ENCODE peak calls at places on chromosomes 6 and 20, in eight cellular contexts. One of them, this sample, is unnamed.

GRCh38 chr6:53216301-53216700 is 67.7 kb upstream of the GCM1 start:
- DNase-seq in activated T-helper 1 cell treated with anti-CD3 and anti-CD28 coated beads, Interleukin-2, amount 50 U/mL, for 16 hours: no peak
- DNase-seq in BJ: no peak
- DNase-seq in activated naive CD8-positive, alpha-beta T cell treated with anti-CD3 and anti-CD28 coated beads, Interleukin-2, amount 50 U/mL, for 24 hours: no peak
- DNase-seq in HEK293T: no peak
- DNase-seq in CD8-positive, alpha-beta memory T cell: no peak
- DNase-seq in NAMALWA: no peak
- DNase-seq in mammary epithelial cell: no peak
- DNase-seq in this sample: no peak

GRCh38 chr6:37454420-37455125 is 21.6 kb downstream of the CMTR1 start:
- DNase-seq in activated T-helper 1 cell treated with anti-CD3 and anti-CD28 coated beads, Interleukin-2, amount 50 U/mL, for 16 hours: no peak
- DNase-seq in BJ: no peak
- DNase-seq in activated naive CD8-positive, alpha-beta T cell treated with anti-CD3 and anti-CD28 coated beads, Interleukin-2, amount 50 U/mL, for 24 hours: no peak
- DNase-seq in HEK293T: no peak
- DNase-seq in CD8-positive, alpha-beta memory T cell: no peak
- DNase-seq in NAMALWA: no peak
- DNase-seq in mammary epithelial cell: no peak
- DNase-seq in this sample: no peak

GRCh38 chr6:111871207-111871606 is 2.0 kb downstream of the FYN start:
- DNase-seq in activated T-helper 1 cell treated with anti-CD3 and anti-CD28 coated beads, Interleukin-2, amount 50 U/mL, for 16 hours: no peak
- DNase-seq in BJ: no peak
- DNase-seq in activated naive CD8-positive, alpha-beta T cell treated with anti-CD3 and anti-CD28 coated beads, Interleukin-2, amount 50 U/mL, for 24 hours: no peak
- DNase-seq in HEK293T: no peak
- DNase-seq in CD8-positive, alpha-beta memory T cell: peak
- DNase-seq in NAMALWA: peak
- DNase-seq in mammary epithelial cell: no peak
- DNase-seq in this sample: no peak

GRCh38 chr6:29744131-29744530 is 20.9 kb downstream of the HLA-F start:
- DNase-seq in activated T-helper 1 cell treated with anti-CD3 and anti-CD28 coated beads, Interleukin-2, amount 50 U/mL, for 16 hours: no peak
- DNase-seq in BJ: no peak
- DNase-seq in activated naive CD8-positive, alpha-beta T cell treated with anti-CD3 and anti-CD28 coated beads, Interleukin-2, amount 50 U/mL, for 24 hours: no peak
- DNase-seq in HEK293T: no peak
- DNase-seq in CD8-positive, alpha-beta memory T cell: no peak
- DNase-seq in NAMALWA: no peak
- DNase-seq in mammary epithelial cell: no peak
- DNase-seq in this sample: no peak

GRCh38 chr6:18280084-18280483 is 15.8 kb upstream of the DEK start:
- DNase-seq in activated T-helper 1 cell treated with anti-CD3 and anti-CD28 coated beads, Interleukin-2, amount 50 U/mL, for 16 hours: no peak
- DNase-seq in BJ: no peak
- DNase-seq in activated naive CD8-positive, alpha-beta T cell treated with anti-CD3 and anti-CD28 coated beads, Interleukin-2, amount 50 U/mL, for 24 hours: no peak
- DNase-seq in HEK293T: peak
- DNase-seq in CD8-positive, alpha-beta memory T cell: no peak
- DNase-seq in NAMALWA: no peak
- DNase-seq in mammary epithelial cell: peak
- DNase-seq in this sample: peak

GRCh38 chr20:59525500-59526241 is 78.7 kb upstream of the PHACTR3 start:
- DNase-seq in activated T-helper 1 cell treated with anti-CD3 and anti-CD28 coated beads, Interleukin-2, amount 50 U/mL, for 16 hours: no peak
- DNase-seq in BJ: no peak
- DNase-seq in activated naive CD8-positive, alpha-beta T cell treated with anti-CD3 and anti-CD28 coated beads, Interleukin-2, amount 50 U/mL, for 24 hours: peak
- DNase-seq in HEK293T: peak
- DNase-seq in CD8-positive, alpha-beta memory T cell: no peak
- DNase-seq in NAMALWA: peak
- DNase-seq in mammary epithelial cell: peak
- DNase-seq in this sample: peak

GRCh38 chr6:141488466-141488865 is 644.3 kb upstream of the GJE1 start:
- DNase-seq in activated T-helper 1 cell treated with anti-CD3 and anti-CD28 coated beads, Interleukin-2, amount 50 U/mL, for 16 hours: no peak
- DNase-seq in BJ: no peak
- DNase-seq in activated naive CD8-positive, alpha-beta T cell treated with anti-CD3 and anti-CD28 coated beads, Interleukin-2, amount 50 U/mL, for 24 hours: no peak
- DNase-seq in HEK293T: no peak
- DNase-seq in CD8-positive, alpha-beta memory T cell: no peak
- DNase-seq in NAMALWA: peak
- DNase-seq in mammary epithelial cell: no peak
- DNase-seq in this sample: no peak

GRCh38 chr6:151294561-151295101 is 54.9 kb downstream of the AKAP12 start:
- DNase-seq in activated T-helper 1 cell treated with anti-CD3 and anti-CD28 coated beads, Interleukin-2, amount 50 U/mL, for 16 hours: no peak
- DNase-seq in BJ: peak
- DNase-seq in activated naive CD8-positive, alpha-beta T cell treated with anti-CD3 and anti-CD28 coated beads, Interleukin-2, amount 50 U/mL, for 24 hours: no peak
- DNase-seq in HEK293T: no peak
- DNase-seq in CD8-positive, alpha-beta memory T cell: no peak
- DNase-seq in NAMALWA: no peak
- DNase-seq in mammary epithelial cell: no peak
- DNase-seq in this sample: no peak

GRCh38 chr20:10939297-10939949 is 265.6 kb upstream of the JAG1 start:
- DNase-seq in activated T-helper 1 cell treated with anti-CD3 and anti-CD28 coated beads, Interleukin-2, amount 50 U/mL, for 16 hours: no peak
- DNase-seq in BJ: no peak
- DNase-seq in activated naive CD8-positive, alpha-beta T cell treated with anti-CD3 and anti-CD28 coated beads, Interleukin-2, amount 50 U/mL, for 24 hours: no peak
- DNase-seq in HEK293T: no peak
- DNase-seq in CD8-positive, alpha-beta memory T cell: no peak
- DNase-seq in NAMALWA: no peak
- DNase-seq in mammary epithelial cell: peak
- DNase-seq in this sample: peak

GRCh38 chr20:41524980-41525613 is 93.1 kb downstream of the CHD6 start:
- DNase-seq in activated T-helper 1 cell treated with anti-CD3 and anti-CD28 coated beads, Interleukin-2, amount 50 U/mL, for 16 hours: no peak
- DNase-seq in BJ: no peak
- DNase-seq in activated naive CD8-positive, alpha-beta T cell treated with anti-CD3 and anti-CD28 coated beads, Interleukin-2, amount 50 U/mL, for 24 hours: no peak
- DNase-seq in HEK293T: no peak
- DNase-seq in CD8-positive, alpha-beta memory T cell: no peak
- DNase-seq in NAMALWA: no peak
- DNase-seq in mammary epithelial cell: peak
- DNase-seq in this sample: peak

GRCh38 chr6:14612016-14612415 is 494.4 kb downstream of the CD83 start:
- DNase-seq in activated T-helper 1 cell treated with anti-CD3 and anti-CD28 coated beads, Interleukin-2, amount 50 U/mL, for 16 hours: no peak
- DNase-seq in BJ: peak
- DNase-seq in activated naive CD8-positive, alpha-beta T cell treated with anti-CD3 and anti-CD28 coated beads, Interleukin-2, amount 50 U/mL, for 24 hours: no peak
- DNase-seq in HEK293T: no peak
- DNase-seq in CD8-positive, alpha-beta memory T cell: no peak
- DNase-seq in NAMALWA: no peak
- DNase-seq in mammary epithelial cell: peak
- DNase-seq in this sample: peak

GRCh38 chr6:91135406-91135805 is 548.5 kb upstream of the MAP3K7 start:
- DNase-seq in activated T-helper 1 cell treated with anti-CD3 and anti-CD28 coated beads, Interleukin-2, amount 50 U/mL, for 16 hours: no peak
- DNase-seq in BJ: no peak
- DNase-seq in activated naive CD8-positive, alpha-beta T cell treated with anti-CD3 and anti-CD28 coated beads, Interleukin-2, amount 50 U/mL, for 24 hours: no peak
- DNase-seq in HEK293T: no peak
- DNase-seq in CD8-positive, alpha-beta memory T cell: no peak
- DNase-seq in NAMALWA: no peak
- DNase-seq in mammary epithelial cell: no peak
- DNase-seq in this sample: no peak

GRCh38 chr6:93927731-93928130 is 508.4 kb upstream of the EPHA7 start:
- DNase-seq in activated T-helper 1 cell treated with anti-CD3 and anti-CD28 coated beads, Interleukin-2, amount 50 U/mL, for 16 hours: no peak
- DNase-seq in BJ: no peak
- DNase-seq in activated naive CD8-positive, alpha-beta T cell treated with anti-CD3 and anti-CD28 coated beads, Interleukin-2, amount 50 U/mL, for 24 hours: no peak
- DNase-seq in HEK293T: no peak
- DNase-seq in CD8-positive, alpha-beta memory T cell: no peak
- DNase-seq in NAMALWA: no peak
- DNase-seq in mammary epithelial cell: no peak
- DNase-seq in this sample: no peak

GRCh38 chr20:41359541-41360011 is 7.0 kb downstream of the EMILIN3 start:
- DNase-seq in activated T-helper 1 cell treated with anti-CD3 and anti-CD28 coated beads, Interleukin-2, amount 50 U/mL, for 16 hours: no peak
- DNase-seq in BJ: no peak
- DNase-seq in activated naive CD8-positive, alpha-beta T cell treated with anti-CD3 and anti-CD28 coated beads, Interleukin-2, amount 50 U/mL, for 24 hours: no peak
- DNase-seq in HEK293T: no peak
- DNase-seq in CD8-positive, alpha-beta memory T cell: no peak
- DNase-seq in NAMALWA: no peak
- DNase-seq in mammary epithelial cell: no peak
- DNase-seq in this sample: no peak

GRCh38 chr6:25107218-25107617 is 171.5 kb upstream of the RIPOR2 start:
- DNase-seq in activated T-helper 1 cell treated with anti-CD3 and anti-CD28 coated beads, Interleukin-2, amount 50 U/mL, for 16 hours: no peak
- DNase-seq in BJ: no peak
- DNase-seq in activated naive CD8-positive, alpha-beta T cell treated with anti-CD3 and anti-CD28 coated beads, Interleukin-2, amount 50 U/mL, for 24 hours: no peak
- DNase-seq in HEK293T: no peak
- DNase-seq in CD8-positive, alpha-beta memory T cell: no peak
- DNase-seq in NAMALWA: peak
- DNase-seq in mammary epithelial cell: no peak
- DNase-seq in this sample: no peak

GRCh38 chr6:81891869-81892268 is 139.4 kb upstream of the TENT5A start:
- DNase-seq in activated T-helper 1 cell treated with anti-CD3 and anti-CD28 coated beads, Interleukin-2, amount 50 U/mL, for 16 hours: no peak
- DNase-seq in BJ: no peak
- DNase-seq in activated naive CD8-positive, alpha-beta T cell treated with anti-CD3 and anti-CD28 coated beads, Interleukin-2, amount 50 U/mL, for 24 hours: no peak
- DNase-seq in HEK293T: no peak
- DNase-seq in CD8-positive, alpha-beta memory T cell: no peak
- DNase-seq in NAMALWA: no peak
- DNase-seq in mammary epithelial cell: no peak
- DNase-seq in this sample: no peak

GRCh38 chr6:93902517-93902916 is 483.2 kb upstream of the EPHA7 start:
- DNase-seq in activated T-helper 1 cell treated with anti-CD3 and anti-CD28 coated beads, Interleukin-2, amount 50 U/mL, for 16 hours: no peak
- DNase-seq in BJ: no peak
- DNase-seq in activated naive CD8-positive, alpha-beta T cell treated with anti-CD3 and anti-CD28 coated beads, Interleukin-2, amount 50 U/mL, for 24 hours: no peak
- DNase-seq in HEK293T: no peak
- DNase-seq in CD8-positive, alpha-beta memory T cell: no peak
- DNase-seq in NAMALWA: no peak
- DNase-seq in mammary epithelial cell: no peak
- DNase-seq in this sample: no peak

GRCh38 chr6:47475319-47475816 is 2.2 kb upstream of the CD2AP start:
- DNase-seq in activated T-helper 1 cell treated with anti-CD3 and anti-CD28 coated beads, Interleukin-2, amount 50 U/mL, for 16 hours: no peak
- DNase-seq in BJ: no peak
- DNase-seq in activated naive CD8-positive, alpha-beta T cell treated with anti-CD3 and anti-CD28 coated beads, Interleukin-2, amount 50 U/mL, for 24 hours: no peak
- DNase-seq in HEK293T: no peak
- DNase-seq in CD8-positive, alpha-beta memory T cell: no peak
- DNase-seq in NAMALWA: no peak
- DNase-seq in mammary epithelial cell: no peak
- DNase-seq in this sample: no peak

GRCh38 chr20:22684072-22684762 is 99.8 kb upstream of the FOXA2 start:
- DNase-seq in activated T-helper 1 cell treated with anti-CD3 and anti-CD28 coated beads, Interleukin-2, amount 50 U/mL, for 16 hours: no peak
- DNase-seq in BJ: no peak
- DNase-seq in activated naive CD8-positive, alpha-beta T cell treated with anti-CD3 and anti-CD28 coated beads, Interleukin-2, amount 50 U/mL, for 24 hours: peak
- DNase-seq in HEK293T: peak
- DNase-seq in CD8-positive, alpha-beta memory T cell: no peak
- DNase-seq in NAMALWA: peak
- DNase-seq in mammary epithelial cell: peak
- DNase-seq in this sample: no peak

GRCh38 chr6:41367700-41368099 is 32.3 kb downstream of the NCR2 start:
- DNase-seq in activated T-helper 1 cell treated with anti-CD3 and anti-CD28 coated beads, Interleukin-2, amount 50 U/mL, for 16 hours: no peak
- DNase-seq in BJ: no peak
- DNase-seq in activated naive CD8-positive, alpha-beta T cell treated with anti-CD3 and anti-CD28 coated beads, Interleukin-2, amount 50 U/mL, for 24 hours: peak
- DNase-seq in HEK293T: peak
- DNase-seq in CD8-positive, alpha-beta memory T cell: no peak
- DNase-seq in NAMALWA: peak
- DNase-seq in mammary epithelial cell: peak
- DNase-seq in this sample: no peak

GRCh38 chr6:98574991-98575390 is 259.4 kb upstream of the POU3F2 start:
- DNase-seq in activated T-helper 1 cell treated with anti-CD3 and anti-CD28 coated beads, Interleukin-2, amount 50 U/mL, for 16 hours: no peak
- DNase-seq in BJ: no peak
- DNase-seq in activated naive CD8-positive, alpha-beta T cell treated with anti-CD3 and anti-CD28 coated beads, Interleukin-2, amount 50 U/mL, for 24 hours: no peak
- DNase-seq in HEK293T: peak
- DNase-seq in CD8-positive, alpha-beta memory T cell: no peak
- DNase-seq in NAMALWA: no peak
- DNase-seq in mammary epithelial cell: no peak
- DNase-seq in this sample: no peak

GRCh38 chr6:39357998-39358686 is 35.6 kb upstream of the KCNK16 start:
- DNase-seq in activated T-helper 1 cell treated with anti-CD3 and anti-CD28 coated beads, Interleukin-2, amount 50 U/mL, for 16 hours: no peak
- DNase-seq in BJ: no peak
- DNase-seq in activated naive CD8-positive, alpha-beta T cell treated with anti-CD3 and anti-CD28 coated beads, Interleukin-2, amount 50 U/mL, for 24 hours: no peak
- DNase-seq in HEK293T: no peak
- DNase-seq in CD8-positive, alpha-beta memory T cell: no peak
- DNase-seq in NAMALWA: peak
- DNase-seq in mammary epithelial cell: peak
- DNase-seq in this sample: peak

GRCh38 chr6:43984442-43985321 is 142.6 kb downstream of the MRPL14 start:
- DNase-seq in activated T-helper 1 cell treated with anti-CD3 and anti-CD28 coated beads, Interleukin-2, amount 50 U/mL, for 16 hours: no peak
- DNase-seq in BJ: no peak
- DNase-seq in activated naive CD8-positive, alpha-beta T cell treated with anti-CD3 and anti-CD28 coated beads, Interleukin-2, amount 50 U/mL, for 24 hours: no peak
- DNase-seq in HEK293T: peak
- DNase-seq in CD8-positive, alpha-beta memory T cell: no peak
- DNase-seq in NAMALWA: no peak
- DNase-seq in mammary epithelial cell: no peak
- DNase-seq in this sample: no peak

GRCh38 chr6:31597006-31597405 is 4.2 kb upstream of the NCR3 start:
- DNase-seq in activated T-helper 1 cell treated with anti-CD3 and anti-CD28 coated beads, Interleukin-2, amount 50 U/mL, for 16 hours: no peak
- DNase-seq in BJ: no peak
- DNase-seq in activated naive CD8-positive, alpha-beta T cell treated with anti-CD3 and anti-CD28 coated beads, Interleukin-2, amount 50 U/mL, for 24 hours: peak
- DNase-seq in HEK293T: no peak
- DNase-seq in CD8-positive, alpha-beta memory T cell: peak
- DNase-seq in NAMALWA: peak
- DNase-seq in mammary epithelial cell: no peak
- DNase-seq in this sample: no peak

GRCh38 chr6:131924881-131925474 is 26.2 kb downstream of the CCN2 start:
- DNase-seq in activated T-helper 1 cell treated with anti-CD3 and anti-CD28 coated beads, Interleukin-2, amount 50 U/mL, for 16 hours: no peak
- DNase-seq in BJ: no peak
- DNase-seq in activated naive CD8-positive, alpha-beta T cell treated with anti-CD3 and anti-CD28 coated beads, Interleukin-2, amount 50 U/mL, for 24 hours: no peak
- DNase-seq in HEK293T: peak
- DNase-seq in CD8-positive, alpha-beta memory T cell: no peak
- DNase-seq in NAMALWA: peak
- DNase-seq in mammary epithelial cell: peak
- DNase-seq in this sample: peak

GRCh38 chr20:4607287-4607713 is 114.4 kb upstream of the PRND start:
- DNase-seq in activated T-helper 1 cell treated with anti-CD3 and anti-CD28 coated beads, Interleukin-2, amount 50 U/mL, for 16 hours: peak
- DNase-seq in BJ: no peak
- DNase-seq in activated naive CD8-positive, alpha-beta T cell treated with anti-CD3 and anti-CD28 coated beads, Interleukin-2, amount 50 U/mL, for 24 hours: peak
- DNase-seq in HEK293T: peak
- DNase-seq in CD8-positive, alpha-beta memory T cell: peak
- DNase-seq in NAMALWA: peak
- DNase-seq in mammary epithelial cell: peak
- DNase-seq in this sample: peak

GRCh38 chr6:130993292-130993765 is 69.7 kb downstream of the EPB41L2 start:
- DNase-seq in activated T-helper 1 cell treated with anti-CD3 and anti-CD28 coated beads, Interleukin-2, amount 50 U/mL, for 16 hours: no peak
- DNase-seq in BJ: no peak
- DNase-seq in activated naive CD8-positive, alpha-beta T cell treated with anti-CD3 and anti-CD28 coated beads, Interleukin-2, amount 50 U/mL, for 24 hours: no peak
- DNase-seq in HEK293T: no peak
- DNase-seq in CD8-positive, alpha-beta memory T cell: no peak
- DNase-seq in NAMALWA: peak
- DNase-seq in mammary epithelial cell: no peak
- DNase-seq in this sample: no peak

GRCh38 chr20:23130622-23130916 is 44.4 kb upstream of the CD93 start:
- DNase-seq in activated T-helper 1 cell treated with anti-CD3 and anti-CD28 coated beads, Interleukin-2, amount 50 U/mL, for 16 hours: no peak
- DNase-seq in BJ: no peak
- DNase-seq in activated naive CD8-positive, alpha-beta T cell treated with anti-CD3 and anti-CD28 coated beads, Interleukin-2, amount 50 U/mL, for 24 hours: no peak
- DNase-seq in HEK293T: no peak
- DNase-seq in CD8-positive, alpha-beta memory T cell: no peak
- DNase-seq in NAMALWA: no peak
- DNase-seq in mammary epithelial cell: no peak
- DNase-seq in this sample: no peak

This sample was measured in foreskin keratinocyte.